ENCODE peak calls at places on chromosomes 5 and 9, in four cellular contexts. D is lung, E is Karpas-422, C is adrenal gland. V is an unnamed sample. For H3K27me3, the result is how much of the 10 kb centered on the place peaks cover.

GRCh38 chr5:56147106-56147505 is 86.0 kb downstream of the ANKRD55 start:
- DNase-seq in D (no peak), E (no peak), C (no peak), V (no peak)

GRCh38 chr9:136522354-136523237 is 23.3 kb downstream of the NOTCH1 start:
- DNase-seq in D (no peak), E (no peak), C (no peak), V (no peak)

GRCh38 chr5:15500326-15500958 is 462 bp downstream of the FBXL7 start:
- DNase-seq in D (peak), E (no peak), C (peak), V (peak)

GRCh38 chr5:152736906-152737305 is 331.8 kb upstream of the NMUR2 start:
- DNase-seq in D (no peak), E (no peak), C (peak), V (peak)

GRCh38 chr9:124941689-124942561 is 1.0 kb upstream of the GOLGA1 start:
- DNase-seq in D (peak), E (peak), C (peak), V (peak)

GRCh38 chr5:33524476-33524875 is 83.7 kb downstream of the TARS1 start:
- DNase-seq in D (no peak), E (no peak), C (no peak), V (no peak)

GRCh38 chr5:170533383-170533782 is 29.6 kb downstream of the KCNIP1 start:
- DNase-seq in D (no peak), E (no peak), C (no peak), V (no peak)

GRCh38 chr9:83432104-83432627 is 106.0 kb downstream of the FRMD3 start:
- DNase-seq in D (peak), E (no peak), C (peak), V (peak)

GRCh38 chr9:72863456-72864094 is 89.3 kb downstream of the ALDH1A1 start:
- DNase-seq in D (no peak), E (no peak), C (no peak), V (no peak)

GRCh38 chr9:6356441-6356840 is 28.3 kb downstream of the TPD52L3 start:
- DNase-seq in D (no peak), E (no peak), C (no peak), V (no peak)

GRCh38 chr9:130858734-130859705 is 24.0 kb downstream of the ABL1 start:
- DNase-seq in D (no peak), E (no peak), C (peak), V (no peak)

GRCh38 chr9:113368348-113368747 is 8.4 kb downstream of the HDHD3 start:
- DNase-seq in D (no peak), E (no peak), C (no peak), V (no peak)

GRCh38 chr5:124734574-124735168 is 11.8 kb downstream of the ZNF608 start:
- DNase-seq in D (no peak), E (no peak), C (no peak), V (no peak)

GRCh38 chr5:67291671-67292070 is 95.1 kb upstream of the CD180 start:
- DNase-seq in D (no peak), E (no peak), C (no peak), V (no peak)

GRCh38 chr5:111511174-111512025 is 935 bp downstream of the STARD4 start:
- DNase-seq in D (no peak), E (peak), C (no peak), V (no peak)

GRCh38 chr9:76127637-76128036 is 237.2 kb downstream of the PCSK5 start:
- DNase-seq in D (no peak), E (no peak), C (no peak), V (no peak)

GRCh38 chr5:84411832-84412605 is 27.3 kb upstream of the EDIL3 start:
- DNase-seq in D (no peak), E (no peak), C (no peak), V (peak)

GRCh38 chr9:114054191-114054690 is 23.9 kb downstream of the AMBP start:
- DNase-seq in D (no peak), E (no peak), C (peak), V (no peak)

DNA sequence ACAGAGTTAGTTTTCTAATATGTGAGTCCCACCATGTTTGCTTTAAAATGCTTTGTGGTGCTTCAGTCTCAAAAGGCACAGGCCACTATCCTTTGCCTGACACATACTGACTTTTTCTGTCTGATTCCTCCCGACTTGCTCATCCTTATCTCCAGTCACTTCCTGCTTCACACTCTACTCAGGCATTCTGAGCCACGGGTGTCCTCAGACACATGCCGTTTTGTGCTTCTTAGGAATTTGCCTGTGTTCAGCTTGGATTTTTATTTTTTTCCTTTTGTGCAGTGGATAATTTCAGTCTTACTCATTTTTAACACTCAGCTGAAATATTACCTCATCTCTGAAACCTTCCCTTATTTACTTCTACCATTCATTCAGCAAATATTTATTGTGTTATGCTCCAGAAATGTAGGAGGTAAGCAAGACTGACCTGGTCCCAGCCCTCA is 54.1 kb downstream of the MAN2A1 start:
- DNase-seq in D (no peak), E (no peak), C (peak), V (peak)
- H3K4me3 ChIP-seq in D (no peak), E (no peak), C (no peak), V (no peak)

GRCh38 chr9:21993893-21994525 is at the start of gene CDKN2A:
- DNase-seq in D (no peak), E (peak), C (no peak), V (no peak)
- H3K27me3 ChIP-seq in D (under half), E (under half), C (under half), V (under half)

GRCh38 chr5:150410524-150411244 is 2.0 kb downstream of the CD74 start:
- DNase-seq in D (peak), E (peak), C (peak), V (peak)
- H3K4me3 ChIP-seq in D (peak), E (peak), C (no peak), V (no peak)

GRCh38 chr5:169013208-169013728 is 287.7 kb downstream of the SLIT3 start:
- DNase-seq in D (no peak), E (no peak), C (no peak), V (no peak)

GRCh38 chr5:169024426-169024825 is 276.5 kb downstream of the SLIT3 start:
- DNase-seq in D (no peak), E (no peak), C (peak), V (no peak)

GRCh38 chr5:169020102-169020501 is 280.8 kb downstream of the SLIT3 start:
- DNase-seq in D (no peak), E (no peak), C (no peak), V (no peak)

GRCh38 chr5:169013846-169014245 is 287.1 kb downstream of the SLIT3 start:
- DNase-seq in D (no peak), E (no peak), C (no peak), V (no peak)

DNA sequence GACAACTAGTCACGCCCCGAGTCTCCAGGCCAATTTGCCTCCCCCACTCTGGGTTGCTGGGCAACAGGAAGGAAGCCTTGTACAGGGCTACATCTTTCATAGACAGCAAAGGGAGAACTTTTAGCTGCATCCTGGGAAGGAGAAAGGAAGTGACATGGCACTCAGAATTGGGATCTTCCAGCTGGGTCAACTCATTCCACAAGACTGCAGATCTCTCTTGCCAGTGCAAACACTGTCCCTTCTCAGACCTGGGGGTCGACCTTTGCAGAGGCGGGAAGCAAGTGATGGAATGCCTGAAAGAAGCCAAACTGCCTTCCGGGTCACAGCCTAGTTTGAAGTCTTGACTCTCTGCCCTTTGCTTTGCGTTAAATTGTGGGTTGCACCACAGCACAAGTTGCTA is 282.0 kb downstream of the SLIT3 start:
- DNase-seq in D (no peak), E (no peak), C (peak), V (no peak)
- H3K27me3 ChIP-seq in D (under half), E (under half), C (under half), V (under half)

GRCh38 chr9:36142510-36143161 is 6.1 kb downstream of the GLIPR2 start:
- DNase-seq in D (no peak), E (peak), C (no peak), V (no peak)
- H3K4me3 ChIP-seq in D (no peak), E (no peak), C (peak), V (no peak)

GRCh38 chr5:66004216-66004615 is 77.8 kb downstream of the ERBIN start:
- DNase-seq in D (no peak), E (no peak), C (no peak), V (no peak)
- H3K27me3 ChIP-seq in D (under half), E (under half), C (under half), V (under half)

DNA sequence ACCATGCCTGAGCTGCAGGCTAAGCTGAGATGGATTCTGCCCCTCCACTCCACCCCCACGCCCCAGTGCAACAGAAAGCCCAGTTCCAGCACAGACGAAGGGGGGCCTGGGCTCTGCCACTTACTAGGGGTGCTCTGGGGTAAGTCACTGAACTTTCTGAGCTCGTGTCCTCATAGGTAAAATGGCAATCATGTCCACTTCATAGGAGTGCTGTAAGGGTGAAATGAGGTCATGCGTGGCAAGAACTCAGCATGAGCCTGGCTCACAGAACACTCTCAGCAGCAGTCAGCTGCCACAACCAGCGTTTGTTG is 8.4 kb upstream of the PSD2 start:
- DNase-seq in D (no peak), E (no peak), C (no peak), V (no peak)
- H3K4me3 ChIP-seq in D (no peak), E (no peak), C (no peak), V (peak)

GRCh38 chr5:38695021-38695961 is 138.8 kb upstream of the LIFR start:
- DNase-seq in D (no peak), E (no peak), C (no peak), V (no peak)
- H3K27me3 ChIP-seq in D (under half), E (under half), C (under half), V (under half)

V was measured in MG63.